ENCODE peak calls at places on chromosomes 12 and 14, in eight cellular contexts. R, P, W, K, O, J, M and I are unnamed samples.

GRCh38 chr12:105462841-105463240 is 132.3 kb downstream of the C12orf75 start:
- DNase-seq in R (no peak), P (no peak), W (peak), K (no peak), O (peak), J (peak), M (no peak), I (no peak)

GRCh38 chr12:100114574-100114973 is 28.1 kb downstream of the BLTP3B start:
- DNase-seq in R (peak), P (no peak), W (no peak), K (no peak), O (no peak), J (peak), M (no peak), I (no peak)

GRCh38 chr14:100305446-100306255 is 593 bp downstream of the SLC25A29 start:
- DNase-seq in R (no peak), P (peak), W (no peak), K (peak), O (no peak), J (no peak), M (no peak), I (no peak)

GRCh38 chr12:41663487-41664258 is 475.6 kb downstream of the PDZRN4 start:
- DNase-seq in R (peak), P (no peak), W (peak), K (peak), O (no peak), J (no peak), M (no peak), I (no peak)

GRCh38 chr14:101476931-101477553 is 84.3 kb upstream of the DIO3 start:
- DNase-seq in R (no peak), P (peak), W (no peak), K (peak), O (no peak), J (no peak), M (no peak), I (no peak)

GRCh38 chr12:29782821-29783772 is 645 bp downstream of the TMTC1 start:
- DNase-seq in R (peak), P (peak), W (peak), K (peak), O (no peak), J (peak), M (peak), I (no peak)

GRCh38 chr12:108363165-108363564 is 24.1 kb upstream of the CMKLR1 start:
- DNase-seq in R (no peak), P (no peak), W (no peak), K (no peak), O (no peak), J (no peak), M (no peak), I (no peak)

GRCh38 chr12:120399531-120399930 is 30.6 kb upstream of the MSI1 start:
- DNase-seq in R (peak), P (no peak), W (peak), K (no peak), O (peak), J (peak), M (no peak), I (no peak)

GRCh38 chr12:10182662-10183061 is 3.8 kb downstream of the TMEM52B start:
- DNase-seq in R (peak), P (no peak), W (peak), K (peak), O (peak), J (peak), M (no peak), I (peak)

GRCh38 chr12:71477609-71478008 is 38.0 kb downstream of the LGR5 start:
- DNase-seq in R (no peak), P (no peak), W (no peak), K (no peak), O (no peak), J (no peak), M (no peak), I (no peak)

GRCh38 chr12:53754633-53755261 is 3.0 kb upstream of the CISTR start:
- DNase-seq in R (peak), P (peak), W (peak), K (no peak), O (no peak), J (peak), M (no peak), I (no peak)

GRCh38 chr14:91714805-91715204 is 17.1 kb downstream of the CATSPERB start:
- DNase-seq in R (no peak), P (no peak), W (no peak), K (no peak), O (no peak), J (no peak), M (no peak), I (no peak)

GRCh38 chr14:68373847-68374582 is 418.9 kb downstream of the ZFP36L1 start:
- DNase-seq in R (no peak), P (no peak), W (no peak), K (no peak), O (no peak), J (no peak), M (no peak), I (no peak)

GRCh38 chr14:75310295-75311059 is 31.8 kb downstream of the FOS start:
- DNase-seq in R (peak), P (peak), W (peak), K (peak), O (peak), J (peak), M (peak), I (no peak)

GRCh38 chr14:103820382-103820781 is 27.0 kb downstream of the PPP1R13B start:
- DNase-seq in R (no peak), P (no peak), W (no peak), K (no peak), O (no peak), J (no peak), M (no peak), I (no peak)

GRCh38 chr12:14843425-14843887 is at the start of gene ART4:
- DNase-seq in R (no peak), P (no peak), W (peak), K (no peak), O (no peak), J (no peak), M (peak), I (no peak)

GRCh38 chr12:47020211-47020821 is 59.1 kb upstream of the PCED1B start:
- DNase-seq in R (no peak), P (no peak), W (no peak), K (no peak), O (no peak), J (no peak), M (no peak), I (no peak)

GRCh38 chr14:60245316-60246177 is 3.5 kb upstream of the PPM1A start:
- DNase-seq in R (no peak), P (no peak), W (no peak), K (no peak), O (no peak), J (no peak), M (no peak), I (no peak)

GRCh38 chr12:29320295-29321090 is 60.5 kb downstream of the ERGIC2 start:
- DNase-seq in R (peak), P (no peak), W (peak), K (no peak), O (peak), J (peak), M (no peak), I (no peak)

GRCh38 chr14:98952595-98953325 is 319.2 kb downstream of the BCL11B start:
- DNase-seq in R (no peak), P (no peak), W (peak), K (no peak), O (peak), J (peak), M (peak), I (no peak)

GRCh38 chr12:54475542-54475941 is 2.1 kb upstream of the GTSF1 start:
- DNase-seq in R (peak), P (no peak), W (peak), K (no peak), O (no peak), J (peak), M (no peak), I (no peak)

GRCh38 chr14:86712176-86712575 is 1182.2 kb downstream of the FLRT2 start:
- DNase-seq in R (peak), P (no peak), W (peak), K (no peak), O (no peak), J (no peak), M (no peak), I (no peak)

GRCh38 chr14:90576981-90577660 is 180.3 kb downstream of the CALM1 start:
- DNase-seq in R (peak), P (no peak), W (no peak), K (no peak), O (no peak), J (no peak), M (no peak), I (no peak)

GRCh38 chr12:10331642-10332239 is 24.1 kb downstream of the KLRD1 start:
- DNase-seq in R (peak), P (no peak), W (peak), K (peak), O (peak), J (peak), M (no peak), I (no peak)

GRCh38 chr14:67491285-67491684 is 2.8 kb upstream of the TMEM229B start:
- DNase-seq in R (no peak), P (no peak), W (no peak), K (no peak), O (no peak), J (no peak), M (no peak), I (no peak)

GRCh38 chr14:76774471-76775158 is 13.3 kb downstream of the VASH1 start:
- DNase-seq in R (no peak), P (no peak), W (no peak), K (no peak), O (no peak), J (no peak), M (no peak), I (no peak)

GRCh38 chr14:74974364-74975058 is 19.1 kb upstream of the PGF start:
- DNase-seq in R (no peak), P (no peak), W (no peak), K (no peak), O (no peak), J (no peak), M (no peak), I (no peak)

GRCh38 chr12:109938947-109939346 is 38.9 kb downstream of the TCHP start:
- DNase-seq in R (no peak), P (no peak), W (no peak), K (no peak), O (no peak), J (no peak), M (no peak), I (no peak)

GRCh38 chr12:25957898-25958253 is 606 bp upstream of the RASSF8 start:
- DNase-seq in R (peak), P (no peak), W (peak), K (no peak), O (peak), J (peak), M (peak), I (no peak)

GRCh38 chr12:25958254-25959068 is at the start of gene RASSF8:
- DNase-seq in R (peak), P (peak), W (peak), K (peak), O (peak), J (peak), M (peak), I (no peak)

GRCh38 chr12:25960176-25960575 is 1.7 kb downstream of the RASSF8 start:
- DNase-seq in R (peak), P (no peak), W (peak), K (peak), O (peak), J (peak), M (no peak), I (no peak)

GRCh38 chr12:25960926-25961325 is 2.4 kb downstream of the RASSF8 start:
- DNase-seq in R (peak), P (no peak), W (no peak), K (no peak), O (no peak), J (no peak), M (no peak), I (no peak)

GRCh38 chr12:25959069-25959961 is 833 bp downstream of the RASSF8 start:
- DNase-seq in R (peak), P (peak), W (peak), K (peak), O (peak), J (peak), M (peak), I (no peak)
- TF ChIP-seq CTCF in R (peak), P (no peak), W (peak), K (peak), O (peak), J (no peak), M (no peak), I (no peak)

GRCh38 chr12:127810026-127810425 is 456.9 kb upstream of the TMEM132C start:
- DNase-seq in R (peak), P (no peak), W (peak), K (peak), O (peak), J (peak), M (no peak), I (no peak)
- TF ChIP-seq CTCF in R (no peak), P (no peak), W (no peak), K (no peak), O (no peak), J (peak), M (no peak), I (no peak)

GRCh38 chr12:56258820-56259183 is 618 bp upstream of the ANKRD52 start:
- DNase-seq in R (no peak), P (no peak), W (no peak), K (no peak), O (no peak), J (no peak), M (no peak), I (no peak)

GRCh38 chr12:56257071-56257470 is 1.1 kb downstream of the ANKRD52 start:
- DNase-seq in R (no peak), P (no peak), W (no peak), K (no peak), O (no peak), J (no peak), M (no peak), I (no peak)

GRCh38 chr12:56258068-56258819 is at the start of gene ANKRD52:
- DNase-seq in R (peak), P (peak), W (peak), K (peak), O (peak), J (peak), M (peak), I (no peak)

GRCh38 chr12:56256326-56256960 is 1.7 kb downstream of the ANKRD52 start:
- DNase-seq in R (no peak), P (no peak), W (peak), K (no peak), O (peak), J (peak), M (no peak), I (no peak)

GRCh38 chr12:56257491-56258067 is 605 bp downstream of the ANKRD52 start:
- DNase-seq in R (peak), P (no peak), W (no peak), K (peak), O (no peak), J (no peak), M (no peak), I (no peak)
- TF ChIP-seq CTCF in R (no peak), P (no peak), W (peak), K (no peak), O (peak), J (no peak), M (no peak), I (no peak)

GRCh38 chr12:126347421-126347820 is 1282.2 kb downstream of the AACS start:
- DNase-seq in R (no peak), P (no peak), W (peak), K (no peak), O (no peak), J (no peak), M (no peak), I (no peak)
- TF ChIP-seq CTCF in R (no peak), P (no peak), W (peak), K (no peak), O (peak), J (no peak), M (no peak), I (no peak)

GRCh38 chr12:7004287-7004803 is 13.9 kb downstream of the LPCAT3 start:
- DNase-seq in R (no peak), P (no peak), W (no peak), K (no peak), O (no peak), J (no peak), M (no peak), I (no peak)
- TF ChIP-seq CTCF in R (no peak), P (no peak), W (no peak), K (no peak), O (no peak), J (no peak), M (no peak), I (no peak)